ENCODE peak calls at places on chromosomes 5 and 9, in five cellular contexts. One of them, this sample, is unnamed.

GRCh38 chr5:108461628-108462367 is 79.9 kb upstream of the FBXL17 start:
- DNase-seq in neuronal stem cell: no peak
- DNase-seq in CD8-positive, alpha-beta memory T cell: no peak
- DNase-seq in BE2C: no peak
- DNase-seq in tibial artery: no peak
- DNase-seq in this sample: no peak

GRCh38 chr9:97176206-97176605 is 131.3 kb upstream of the CCDC180 start:
- DNase-seq in neuronal stem cell: no peak
- DNase-seq in CD8-positive, alpha-beta memory T cell: no peak
- DNase-seq in BE2C: peak; percentile 69
- DNase-seq in tibial artery: no peak
- DNase-seq in this sample: no peak

GRCh38 chr9:137534256-137535119 is 15.7 kb downstream of the PNPLA7 start:
- DNase-seq in neuronal stem cell: no peak
- DNase-seq in CD8-positive, alpha-beta memory T cell: peak; percentile 17
- DNase-seq in BE2C: peak; percentile 43
- DNase-seq in tibial artery: no peak
- DNase-seq in this sample: no peak

GRCh38 chr9:84950879-84951811 is 281.6 kb downstream of the NTRK2 start:
- DNase-seq in neuronal stem cell: no peak
- DNase-seq in CD8-positive, alpha-beta memory T cell: no peak
- DNase-seq in BE2C: no peak
- DNase-seq in tibial artery: no peak
- DNase-seq in this sample: no peak

GRCh38 chr5:17772232-17772631 is 138.0 kb downstream of the TAF11L14 start:
- DNase-seq in neuronal stem cell: no peak
- DNase-seq in CD8-positive, alpha-beta memory T cell: no peak
- DNase-seq in BE2C: no peak
- DNase-seq in tibial artery: no peak
- DNase-seq in this sample: no peak

GRCh38 chr5:59416441-59416840 is 477.1 kb downstream of the PDE4D start:
- DNase-seq in neuronal stem cell: no peak
- DNase-seq in CD8-positive, alpha-beta memory T cell: no peak
- DNase-seq in BE2C: no peak
- DNase-seq in tibial artery: no peak
- DNase-seq in this sample: no peak

GRCh38 chr9:87501806-87502205 is 4.1 kb downstream of the DAPK1 start:
- DNase-seq in neuronal stem cell: no peak
- DNase-seq in CD8-positive, alpha-beta memory T cell: no peak
- DNase-seq in BE2C: no peak
- DNase-seq in tibial artery: no peak
- DNase-seq in this sample: no peak

GRCh38 chr9:123327697-123328100 is 28.3 kb upstream of the CRB2 start:
- DNase-seq in neuronal stem cell: no peak
- DNase-seq in CD8-positive, alpha-beta memory T cell: no peak
- DNase-seq in BE2C: no peak
- DNase-seq in tibial artery: no peak
- DNase-seq in this sample: no peak

DNA sequence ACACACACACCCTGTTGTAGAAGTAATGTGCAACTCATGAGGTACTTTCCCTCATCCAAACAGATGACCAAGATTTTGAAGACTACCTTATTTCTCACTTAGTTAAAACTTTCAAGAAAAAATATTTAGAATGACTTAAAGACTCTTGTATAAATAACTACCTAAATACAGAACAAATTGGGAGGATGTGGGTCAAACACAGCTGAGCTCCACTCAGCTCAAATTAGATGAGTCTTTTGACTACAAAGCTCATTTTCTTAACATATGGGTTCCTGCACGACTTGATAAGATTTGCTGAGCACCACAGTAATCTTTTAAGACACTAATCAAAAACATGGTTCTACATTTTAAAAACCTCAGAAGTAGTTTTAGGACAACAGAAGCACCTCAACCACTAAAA is 8.9 kb downstream of the MTX3 start:
- DNase-seq in neuronal stem cell: no peak
- DNase-seq in CD8-positive, alpha-beta memory T cell: no peak
- DNase-seq in BE2C: no peak
- DNase-seq in tibial artery: no peak
- DNase-seq in this sample: no peak
- H3K4me1 ChIP-seq in neuronal stem cell: no peaks in the 10 kb centered on the region
- H3K4me1 ChIP-seq in CD8-positive, alpha-beta memory T cell: peaks cover 18% of the 10 kb centered on the region
- H3K4me1 ChIP-seq in BE2C: no peaks in the 10 kb centered on the region
- H3K4me1 ChIP-seq in tibial artery: no peaks in the 10 kb centered on the region
- H3K4me1 ChIP-seq in this sample: peaks cover 4% of the 10 kb centered on the region

GRCh38 chr5:151026088-151026487 is 5.7 kb downstream of the GPX3 start:
- DNase-seq in neuronal stem cell: no peak
- DNase-seq in CD8-positive, alpha-beta memory T cell: no peak
- DNase-seq in BE2C: no peak
- DNase-seq in tibial artery: no peak
- DNase-seq in this sample: no peak

GRCh38 chr5:151026674-151027073 is 6.3 kb downstream of the GPX3 start:
- DNase-seq in neuronal stem cell: no peak
- DNase-seq in CD8-positive, alpha-beta memory T cell: no peak
- DNase-seq in BE2C: no peak
- DNase-seq in tibial artery: peak; percentile 80
- DNase-seq in this sample: no peak

GRCh38 chr5:151024440-151024839 is 4.0 kb downstream of the GPX3 start:
- DNase-seq in neuronal stem cell: no peak
- DNase-seq in CD8-positive, alpha-beta memory T cell: no peak
- DNase-seq in BE2C: no peak
- DNase-seq in tibial artery: no peak
- DNase-seq in this sample: no peak

GRCh38 chr5:151023651-151024050 is 3.3 kb downstream of the GPX3 start:
- DNase-seq in neuronal stem cell: no peak
- DNase-seq in CD8-positive, alpha-beta memory T cell: no peak
- DNase-seq in BE2C: no peak
- DNase-seq in tibial artery: peak; percentile 93
- DNase-seq in this sample: no peak

GRCh38 chr5:151024894-151025606 is 4.7 kb downstream of the GPX3 start:
- DNase-seq in neuronal stem cell: no peak
- DNase-seq in CD8-positive, alpha-beta memory T cell: no peak
- DNase-seq in BE2C: no peak
- DNase-seq in tibial artery: no peak
- DNase-seq in this sample: no peak
- H3K4me1 ChIP-seq in neuronal stem cell: no peaks in the 10 kb centered on the region
- H3K4me1 ChIP-seq in CD8-positive, alpha-beta memory T cell: peaks cover 10% of the 10 kb centered on the region
- H3K4me1 ChIP-seq in BE2C: no peaks in the 10 kb centered on the region
- H3K4me1 ChIP-seq in tibial artery: peaks cover 57% of the 10 kb centered on the region
- H3K4me1 ChIP-seq in this sample: no peaks in the 10 kb centered on the region

GRCh38 chr5:158897444-158898160 is 202.1 kb downstream of the EBF1 start:
- DNase-seq in neuronal stem cell: no peak
- DNase-seq in CD8-positive, alpha-beta memory T cell: no peak
- DNase-seq in BE2C: no peak
- DNase-seq in tibial artery: no peak
- DNase-seq in this sample: no peak
- H3K4me1 ChIP-seq in neuronal stem cell: no peaks in the 10 kb centered on the region
- H3K4me1 ChIP-seq in CD8-positive, alpha-beta memory T cell: no peaks in the 10 kb centered on the region
- H3K4me1 ChIP-seq in BE2C: no peaks in the 10 kb centered on the region
- H3K4me1 ChIP-seq in tibial artery: peaks cover 16% of the 10 kb centered on the region
- H3K4me1 ChIP-seq in this sample: no peaks in the 10 kb centered on the region

DNA sequence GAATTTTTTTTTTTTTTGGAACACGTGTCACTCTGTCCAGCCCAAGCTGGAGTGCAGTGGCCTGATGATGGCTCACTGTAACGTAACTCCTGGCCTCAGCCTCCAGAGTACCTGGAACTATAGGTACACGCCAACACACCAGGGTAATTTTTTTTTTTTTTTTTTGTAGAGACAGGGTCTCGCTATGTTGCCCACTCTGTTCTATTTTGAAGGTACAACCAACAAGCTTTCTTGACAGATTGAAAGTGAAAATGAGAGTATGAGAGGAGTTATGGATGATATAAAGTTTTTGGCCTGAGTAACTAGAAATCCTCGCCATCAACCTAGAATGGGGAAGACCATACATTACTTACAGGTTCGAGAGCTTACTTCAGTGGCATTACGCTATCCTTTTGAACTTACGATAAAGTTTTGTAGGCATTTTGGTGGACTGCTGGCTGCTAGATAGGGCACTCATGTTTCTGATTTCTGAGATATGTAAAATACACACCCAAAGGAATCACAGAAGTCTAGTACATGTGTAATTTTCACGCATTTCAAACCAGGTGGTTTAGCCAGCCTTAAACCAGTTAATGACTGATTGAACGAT is 806 bp upstream of the CDC42SE2 start:
- DNase-seq in neuronal stem cell: no peak
- DNase-seq in CD8-positive, alpha-beta memory T cell: peak; percentile 27
- DNase-seq in BE2C: no peak
- DNase-seq in tibial artery: no peak
- DNase-seq in this sample: no peak
- H3K4me1 ChIP-seq in neuronal stem cell: peaks cover 2% of the 10 kb centered on the region
- H3K4me1 ChIP-seq in CD8-positive, alpha-beta memory T cell: peaks cover 52% of the 10 kb centered on the region
- H3K4me1 ChIP-seq in BE2C: peaks cover 2% of the 10 kb centered on the region
- H3K4me1 ChIP-seq in tibial artery: peaks cover 3% of the 10 kb centered on the region
- H3K4me1 ChIP-seq in this sample: peaks cover 44% of the 10 kb centered on the region